ENCODE peak calls at places on chromosomes 5 and 9, in ten cellular contexts. H is ovary, T is HL-60, U is lung, S is left lung, L is neural progenitor cell, O is body of pancreas, R is spleen, C is GM23248, P is Panc1. J is an unnamed sample.

GRCh38 chr5:11046160-11046559 is 285.1 kb upstream of the DAP start:
- DNase-seq in H (no peak), T (no peak), U (no peak), S (no peak), L (peak; percentile 44), O (no peak), R (no peak), C (peak; percentile 9), P (peak; percentile 13), J (no peak)

GRCh38 chr5:55344392-55344992 is 36.7 kb downstream of the MTREX start:
- DNase-seq in H (peak; percentile 55), T (peak; percentile 18), U (peak; percentile 56), S (no peak), L (peak; percentile 33), O (peak; percentile 71), R (no peak), C (peak; percentile 53), P (peak; percentile 54), J (peak; percentile 47)

GRCh38 chr9:127049581-127049980 is 72.9 kb downstream of the ANGPTL2 start:
- DNase-seq in H (no peak), T (no peak), U (no peak), S (no peak), L (no peak), O (no peak), R (no peak), C (no peak), P (no peak), J (no peak)

GRCh38 chr5:174793684-174794328 is 69.4 kb downstream of the MSX2 start:
- DNase-seq in H (peak; percentile 49), T (peak; percentile 41), U (peak; percentile 47), S (peak; percentile 44), L (peak; percentile 89), O (peak; percentile 66), R (peak; percentile 81), C (peak; percentile 83), P (peak; percentile 17), J (peak; percentile 62)

GRCh38 chr9:12774861-12775367 is at the start of gene LURAP1L:
- DNase-seq in H (no peak), T (no peak), U (peak; percentile 65), S (peak; percentile 59), L (peak; percentile 70), O (peak; percentile 65), R (no peak), C (peak; percentile 83), P (no peak), J (peak; percentile 49)

GRCh38 chr5:34599471-34600117 is 56.5 kb upstream of the RAI14 start:
- DNase-seq in H (no peak), T (no peak), U (no peak), S (no peak), L (no peak), O (no peak), R (no peak), C (peak; percentile 65), P (no peak), J (no peak)

GRCh38 chr5:109865636-109866035 is 175.9 kb downstream of the MAN2A1 start:
- DNase-seq in H (no peak), T (no peak), U (no peak), S (no peak), L (no peak), O (peak; percentile 32), R (no peak), C (peak; percentile 88), P (peak; percentile 83), J (peak; percentile 21)

GRCh38 chr5:126103872-126104271 is 319.3 kb upstream of the GRAMD2B start:
- DNase-seq in H (no peak), T (no peak), U (no peak), S (no peak), L (no peak), O (no peak), R (no peak), C (no peak), P (no peak), J (no peak)

GRCh38 chr5:143080982-143081381 is 310.8 kb downstream of the ARHGAP26 start:
- DNase-seq in H (no peak), T (no peak), U (no peak), S (no peak), L (no peak), O (no peak), R (no peak), C (no peak), P (no peak), J (no peak)

GRCh38 chr5:143078321-143078720 is 308.1 kb downstream of the ARHGAP26 start:
- DNase-seq in H (no peak), T (no peak), U (no peak), S (no peak), L (no peak), O (no peak), R (no peak), C (no peak), P (no peak), J (no peak)

GRCh38 chr5:143080407-143080806 is 310.2 kb downstream of the ARHGAP26 start:
- DNase-seq in H (no peak), T (no peak), U (no peak), S (no peak), L (no peak), O (no peak), R (no peak), C (no peak), P (no peak), J (no peak)

GRCh38 chr5:143077453-143078103 is 307.4 kb downstream of the ARHGAP26 start:
- DNase-seq in H (no peak), T (no peak), U (no peak), S (no peak), L (no peak), O (no peak), R (no peak), C (no peak), P (no peak), J (no peak)

DNA sequence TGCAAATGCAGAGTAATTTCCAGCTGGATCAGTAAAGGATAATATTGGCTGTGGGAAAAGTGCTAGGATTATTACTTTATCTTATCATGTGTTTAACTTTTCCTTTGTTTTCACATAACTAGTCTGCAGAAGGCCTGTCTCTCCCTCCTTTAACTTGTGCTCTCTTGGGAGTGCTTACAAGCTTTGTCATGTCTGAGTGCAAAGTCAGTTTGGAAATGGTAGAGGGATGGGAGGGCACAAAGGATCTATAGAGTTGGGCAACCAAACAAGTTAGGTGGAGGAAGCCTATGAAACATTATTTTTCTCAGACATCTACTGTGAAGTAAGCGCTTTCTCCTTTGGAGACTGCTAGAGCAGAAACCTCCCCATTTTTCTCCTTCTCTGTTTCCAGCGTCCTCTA is 308.8 kb downstream of the ARHGAP26 start:
- DNase-seq in H (no peak), T (no peak), U (no peak), S (no peak), L (no peak), O (no peak), R (no peak), C (no peak), P (no peak), J (no peak)
- H3K27ac ChIP-seq in H (no peak overlapping the region), T (no peak overlapping the region), U (no peak overlapping the region), S (no peak overlapping the region), L (no peak overlapping the region), O (no peak overlapping the region), R (no peak overlapping the region), C (no peak overlapping the region), P (no peak overlapping the region), J (no peak overlapping the region)

DNA sequence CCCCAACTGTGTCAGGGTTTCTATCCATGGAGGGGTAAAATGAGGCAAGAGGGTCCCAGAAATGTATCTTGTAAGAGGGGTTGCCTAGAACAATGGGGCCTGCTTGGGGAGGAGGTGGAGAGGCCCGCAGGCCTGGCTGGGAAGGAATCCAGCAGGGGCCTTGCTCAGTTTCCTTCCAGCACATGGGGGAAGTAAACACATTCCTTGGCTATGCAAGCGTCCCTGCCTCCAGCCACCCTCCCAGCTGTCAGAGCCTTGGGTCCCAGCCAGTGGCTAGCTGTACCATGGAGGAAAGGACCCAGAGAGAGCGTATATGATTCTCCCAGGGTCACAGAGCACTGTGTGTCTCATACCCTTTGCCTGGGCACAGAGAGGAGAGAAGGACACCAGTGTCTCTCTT is 71.1 kb upstream of the IL17B start:
- DNase-seq in H (peak; percentile 83), T (no peak), U (peak; percentile 42), S (peak; percentile 63), L (no peak), O (no peak), R (no peak), C (peak; percentile 69), P (no peak), J (no peak)
- H3K27ac ChIP-seq in H (peak overlapping the region; percentile 76), T (no peak overlapping the region), U (peak overlapping the region; percentile 75), S (peak overlapping the region; percentile 80), L (no peak overlapping the region), O (peak overlapping the region; percentile 70), R (no peak overlapping the region), C (peak overlapping the region; percentile 93), P (peak overlapping the region; percentile 76), J (no peak overlapping the region)

DNA sequence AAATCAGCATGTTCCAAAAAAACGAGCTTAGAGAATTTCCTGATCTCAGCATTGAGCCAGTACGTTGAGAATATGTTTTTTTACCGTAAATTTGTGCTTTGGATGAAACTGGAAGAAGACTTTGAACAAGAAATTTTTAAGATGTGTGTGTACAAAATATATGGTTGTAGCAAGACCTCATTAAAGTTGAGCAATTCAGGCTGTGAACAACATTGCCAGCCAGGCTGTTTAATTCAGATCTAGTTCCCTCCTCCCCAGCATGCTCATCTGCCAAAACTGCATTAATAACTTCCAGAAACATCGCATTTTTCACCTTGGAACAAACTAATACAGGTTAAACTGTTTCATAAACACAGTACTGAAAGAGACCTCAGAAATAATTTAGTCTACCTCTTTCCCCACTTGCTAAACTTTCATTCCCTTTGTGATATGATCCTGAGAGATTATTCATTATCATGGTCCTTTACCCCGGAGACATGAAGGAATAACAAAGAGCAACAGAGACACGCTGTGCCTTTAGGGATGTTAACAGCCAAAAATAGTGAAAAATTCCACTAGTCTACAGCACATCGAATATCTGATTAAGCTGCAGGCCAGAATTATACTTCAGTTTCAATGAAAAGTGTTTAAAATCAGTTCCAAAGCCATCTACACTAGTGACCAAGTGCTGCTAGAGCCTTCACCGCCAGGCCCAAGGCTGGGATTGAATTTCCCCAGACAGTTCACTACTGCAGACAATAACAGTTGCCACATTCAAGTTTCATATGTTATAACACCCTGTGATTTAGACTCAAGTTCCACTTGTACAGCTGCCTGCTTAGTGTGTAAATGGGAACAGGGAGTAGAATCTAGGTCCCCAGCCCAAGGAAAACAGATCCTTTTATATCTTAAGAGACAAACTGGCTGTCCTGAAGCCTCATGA is 89.6 kb downstream of the EFNA5 start:
- DNase-seq in H (no peak), T (no peak), U (no peak), S (no peak), L (no peak), O (no peak), R (no peak), C (peak; percentile 40), P (no peak), J (no peak)
- H3K27ac ChIP-seq in H (no peak overlapping the region), T (no peak overlapping the region), U (no peak overlapping the region), S (no peak overlapping the region), L (peak overlapping the region; percentile 50), O (no peak overlapping the region), R (no peak overlapping the region), C (no peak overlapping the region), P (no peak overlapping the region), J (no peak overlapping the region)

GRCh38 chr9:98230354-98230753 is 25.1 kb downstream of the TBC1D2 start:
- DNase-seq in H (no peak), T (no peak), U (no peak), S (no peak), L (no peak), O (no peak), R (no peak), C (no peak), P (no peak), J (no peak)

GRCh38 chr9:98230789-98231188 is 24.7 kb downstream of the TBC1D2 start:
- DNase-seq in H (no peak), T (peak; percentile 32), U (no peak), S (no peak), L (no peak), O (no peak), R (no peak), C (no peak), P (no peak), J (no peak)

GRCh38 chr9:98229090-98229395 is 26.4 kb downstream of the TBC1D2 start:
- DNase-seq in H (no peak), T (no peak), U (no peak), S (no peak), L (no peak), O (no peak), R (no peak), C (no peak), P (no peak), J (no peak)

GRCh38 chr9:98228392-98229089 is 26.9 kb downstream of the TBC1D2 start:
- DNase-seq in H (no peak), T (no peak), U (no peak), S (no peak), L (no peak), O (no peak), R (no peak), C (no peak), P (no peak), J (no peak)

DNA sequence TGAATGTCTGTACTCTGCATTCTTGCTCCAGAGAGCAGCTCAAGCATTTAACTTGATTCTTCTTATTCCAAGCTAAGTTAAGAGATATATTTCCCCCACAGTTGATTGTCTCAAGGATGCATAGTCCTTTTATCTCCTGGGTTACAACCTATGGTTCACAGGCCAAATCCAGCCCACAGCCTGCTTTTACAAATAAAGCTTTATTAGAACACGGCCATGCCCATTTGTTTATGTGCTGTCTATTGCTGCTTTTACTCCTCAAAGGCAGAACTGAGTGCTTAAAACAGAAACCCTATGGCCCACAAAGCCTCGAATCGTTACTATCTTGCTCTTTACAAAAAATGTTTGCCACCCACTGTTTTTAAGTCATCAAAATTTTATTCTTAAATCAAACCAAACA is 25.8 kb downstream of the TBC1D2 start:
- DNase-seq in H (no peak), T (no peak), U (no peak), S (no peak), L (no peak), O (no peak), R (no peak), C (no peak), P (no peak), J (no peak)
- H3K27ac ChIP-seq in H (no peak overlapping the region), T (no peak overlapping the region), U (no peak overlapping the region), S (no peak overlapping the region), L (no peak overlapping the region), O (no peak overlapping the region), R (no peak overlapping the region), C (no peak overlapping the region), P (no peak overlapping the region), J (no peak overlapping the region)

J was measured in neuronal stem cell.